ENCODE peak calls at places on chromosome 14, in nine cellular contexts. One of them, this sample, is unnamed.

GRCh38 chr14:65164068-65164824 is 61.9 kb upstream of the MAX start:
- DNase-seq in adipocyte: peak
- DNase-seq in GM23338: peak
- DNase-seq in IMR-90: peak
- DNase-seq in neural progenitor cell: peak
- DNase-seq in right atrium auricular region: no peak
- DNase-seq in naive thymus-derived CD4-positive, alpha-beta T cell: peak
- DNase-seq in NCI-H460: peak
- DNase-seq in kidney tubule cell: peak
- DNase-seq in this sample: peak

GRCh38 chr14:54606631-54607133 is 39.8 kb downstream of the SAMD4A start:
- DNase-seq in right atrium auricular region: no peak
- DNase-seq in GM23338: no peak
- DNase-seq in naive thymus-derived CD4-positive, alpha-beta T cell: no peak
- DNase-seq in adipocyte: peak
- DNase-seq in IMR-90: peak
- DNase-seq in neural progenitor cell: no peak
- DNase-seq in kidney tubule cell: peak
- DNase-seq in NCI-H460: no peak
- DNase-seq in this sample: no peak

GRCh38 chr14:86022031-86022629 is 492.2 kb downstream of the FLRT2 start:
- DNase-seq in neural progenitor cell: no peak
- DNase-seq in naive thymus-derived CD4-positive, alpha-beta T cell: no peak
- DNase-seq in right atrium auricular region: no peak
- DNase-seq in IMR-90: peak
- DNase-seq in GM23338: no peak
- DNase-seq in adipocyte: peak
- DNase-seq in NCI-H460: peak
- DNase-seq in kidney tubule cell: peak
- DNase-seq in this sample: no peak

GRCh38 chr14:96502621-96503251 is 554 bp downstream of the PAPOLA start:
- DNase-seq in adipocyte: peak
- DNase-seq in GM23338: peak
- DNase-seq in right atrium auricular region: peak
- DNase-seq in naive thymus-derived CD4-positive, alpha-beta T cell: no peak
- DNase-seq in NCI-H460: no peak
- DNase-seq in kidney tubule cell: peak
- DNase-seq in neural progenitor cell: peak
- DNase-seq in IMR-90: peak
- DNase-seq in this sample: peak

GRCh38 chr14:29822430-29822709 is 105.3 kb downstream of the PRKD1 start:
- DNase-seq in IMR-90: peak
- DNase-seq in GM23338: no peak
- DNase-seq in right atrium auricular region: no peak
- DNase-seq in naive thymus-derived CD4-positive, alpha-beta T cell: no peak
- DNase-seq in kidney tubule cell: no peak
- DNase-seq in neural progenitor cell: no peak
- DNase-seq in NCI-H460: no peak
- DNase-seq in adipocyte: peak
- DNase-seq in this sample: no peak

GRCh38 chr14:92603309-92604257 is 90.0 kb downstream of the RIN3 start:
- DNase-seq in IMR-90: peak
- DNase-seq in naive thymus-derived CD4-positive, alpha-beta T cell: peak
- DNase-seq in GM23338: peak
- DNase-seq in right atrium auricular region: no peak
- DNase-seq in adipocyte: no peak
- DNase-seq in kidney tubule cell: peak
- DNase-seq in neural progenitor cell: peak
- DNase-seq in NCI-H460: no peak
- DNase-seq in this sample: no peak

GRCh38 chr14:55739967-55740707 is 160.1 kb downstream of the KTN1 start:
- DNase-seq in GM23338: no peak
- DNase-seq in IMR-90: no peak
- DNase-seq in adipocyte: peak
- DNase-seq in right atrium auricular region: no peak
- DNase-seq in neural progenitor cell: no peak
- DNase-seq in NCI-H460: no peak
- DNase-seq in kidney tubule cell: no peak
- DNase-seq in naive thymus-derived CD4-positive, alpha-beta T cell: no peak
- DNase-seq in this sample: no peak

GRCh38 chr14:94411638-94412037 is 23.2 kb upstream of the SERPINA1 start:
- DNase-seq in neural progenitor cell: no peak
- DNase-seq in kidney tubule cell: peak
- DNase-seq in naive thymus-derived CD4-positive, alpha-beta T cell: no peak
- DNase-seq in IMR-90: no peak
- DNase-seq in right atrium auricular region: no peak
- DNase-seq in adipocyte: peak
- DNase-seq in GM23338: no peak
- DNase-seq in NCI-H460: no peak
- DNase-seq in this sample: no peak

GRCh38 chr14:105151838-105152793 is 16.5 kb downstream of the JAG2 start:
- DNase-seq in naive thymus-derived CD4-positive, alpha-beta T cell: no peak
- DNase-seq in right atrium auricular region: no peak
- DNase-seq in IMR-90: no peak
- DNase-seq in kidney tubule cell: no peak
- DNase-seq in adipocyte: no peak
- DNase-seq in NCI-H460: no peak
- DNase-seq in GM23338: no peak
- DNase-seq in neural progenitor cell: no peak
- DNase-seq in this sample: peak

GRCh38 chr14:96844857-96845570 is 47.8 kb downstream of the VRK1 start:
- DNase-seq in NCI-H460: no peak
- DNase-seq in adipocyte: no peak
- DNase-seq in right atrium auricular region: no peak
- DNase-seq in naive thymus-derived CD4-positive, alpha-beta T cell: no peak
- DNase-seq in GM23338: no peak
- DNase-seq in kidney tubule cell: no peak
- DNase-seq in IMR-90: no peak
- DNase-seq in neural progenitor cell: no peak
- DNase-seq in this sample: no peak

GRCh38 chr14:51928568-51928967 is 60.8 kb upstream of the RTRAF start:
- DNase-seq in naive thymus-derived CD4-positive, alpha-beta T cell: no peak
- DNase-seq in right atrium auricular region: no peak
- DNase-seq in adipocyte: no peak
- DNase-seq in kidney tubule cell: no peak
- DNase-seq in GM23338: no peak
- DNase-seq in NCI-H460: no peak
- DNase-seq in IMR-90: no peak
- DNase-seq in neural progenitor cell: no peak
- DNase-seq in this sample: no peak

GRCh38 chr14:60839657-60840056 is 105.1 kb downstream of the MNAT1 start:
- DNase-seq in GM23338: no peak
- DNase-seq in kidney tubule cell: no peak
- DNase-seq in naive thymus-derived CD4-positive, alpha-beta T cell: no peak
- DNase-seq in adipocyte: no peak
- DNase-seq in IMR-90: no peak
- DNase-seq in NCI-H460: no peak
- DNase-seq in right atrium auricular region: no peak
- DNase-seq in neural progenitor cell: no peak
- DNase-seq in this sample: no peak

GRCh38 chr14:76500011-76500410 is 124.1 kb downstream of the ESRRB start:
- DNase-seq in naive thymus-derived CD4-positive, alpha-beta T cell: no peak
- DNase-seq in NCI-H460: no peak
- DNase-seq in right atrium auricular region: no peak
- DNase-seq in neural progenitor cell: no peak
- DNase-seq in IMR-90: peak
- DNase-seq in kidney tubule cell: peak
- DNase-seq in adipocyte: no peak
- DNase-seq in GM23338: no peak
- DNase-seq in this sample: no peak

GRCh38 chr14:75363156-75363555 is 64.7 kb upstream of the JDP2 start:
- DNase-seq in NCI-H460: no peak
- DNase-seq in neural progenitor cell: no peak
- DNase-seq in IMR-90: no peak
- DNase-seq in GM23338: no peak
- DNase-seq in kidney tubule cell: no peak
- DNase-seq in right atrium auricular region: no peak
- DNase-seq in adipocyte: no peak
- DNase-seq in naive thymus-derived CD4-positive, alpha-beta T cell: no peak
- DNase-seq in this sample: no peak

GRCh38 chr14:77133718-77134338 is 7.8 kb downstream of the ZDHHC22 start:
- DNase-seq in GM23338: peak
- DNase-seq in neural progenitor cell: peak
- DNase-seq in right atrium auricular region: no peak
- DNase-seq in NCI-H460: peak
- DNase-seq in naive thymus-derived CD4-positive, alpha-beta T cell: peak
- DNase-seq in IMR-90: peak
- DNase-seq in adipocyte: peak
- DNase-seq in kidney tubule cell: peak
- DNase-seq in this sample: peak

GRCh38 chr14:73888460-73888725 is 1.7 kb downstream of the ZNF410 start:
- DNase-seq in kidney tubule cell: no peak
- DNase-seq in adipocyte: peak
- DNase-seq in neural progenitor cell: no peak
- DNase-seq in GM23338: no peak
- DNase-seq in naive thymus-derived CD4-positive, alpha-beta T cell: no peak
- DNase-seq in right atrium auricular region: no peak
- DNase-seq in IMR-90: no peak
- DNase-seq in NCI-H460: no peak
- DNase-seq in this sample: no peak

GRCh38 chr14:49770212-49770817 is 2.4 kb downstream of the KLHDC2 start:
- DNase-seq in naive thymus-derived CD4-positive, alpha-beta T cell: no peak
- DNase-seq in IMR-90: peak
- DNase-seq in right atrium auricular region: no peak
- DNase-seq in neural progenitor cell: no peak
- DNase-seq in NCI-H460: peak
- DNase-seq in adipocyte: peak
- DNase-seq in GM23338: no peak
- DNase-seq in kidney tubule cell: peak
- DNase-seq in this sample: no peak

This sample was measured in germinal center.